ENCODE peak calls at places on chromosomes 6 and 20, in nine cellular contexts. M is NCI-H1436; X is activated CD8-positive, alpha-beta T cell treated with anti-CD3 and anti-CD28 coated beads, Interleukin-2, amount 10 ng/mL, durations not matched to agents 7 days and 5 days; K is heart left ventricle; A is C1 segment of cervical spinal cord; T is thoracic aorta; R is T-cell; J is skeletal muscle cell; E is stimulated activated naive CD8-positive, alpha-beta T cell treated with anti-CD3 and anti-CD28 coated beads, Interleukin-15, Interleukin-2, amounts not matched to agents 100 U/mL and 50 U/mL, for 24 hours. Z is an unnamed sample.

GRCh38 chr20:31719644-31720485 is 2.8 kb downstream of the BCL2L1 start:
- DNase-seq in M (no peak), X (no peak), K (no peak), A (peak), T (no peak), R (no peak), J (no peak), E (no peak), Z (no peak)

GRCh38 chr6:105862936-105863603 is 223.1 kb upstream of the PRDM1 start:
- DNase-seq in M (no peak), X (no peak), K (no peak), A (no peak), T (no peak), R (no peak), J (no peak), E (no peak), Z (no peak)

GRCh38 chr6:3919130-3919628 is 70.0 kb downstream of the FAM50B start:
- DNase-seq in M (no peak), X (no peak), K (no peak), A (no peak), T (no peak), R (no peak), J (no peak), E (no peak), Z (peak)

GRCh38 chr6:1271071-1271763 is 40.7 kb upstream of the FOXQ1 start:
- DNase-seq in M (no peak), X (no peak), K (no peak), A (no peak), T (no peak), R (no peak), J (no peak), E (no peak), Z (no peak)

GRCh38 chr20:16885746-16886145 is 137.6 kb downstream of the OTOR start:
- DNase-seq in M (no peak), X (no peak), K (no peak), A (no peak), T (no peak), R (no peak), J (no peak), E (no peak), Z (no peak)

GRCh38 chr6:32386040-32386439 is 14.3 kb upstream of the TSBP1 start:
- DNase-seq in M (no peak), X (no peak), K (no peak), A (no peak), T (no peak), R (no peak), J (no peak), E (no peak), Z (no peak)

GRCh38 chr6:38080349-38080748 is 260.8 kb downstream of the ZFAND3 start:
- DNase-seq in M (no peak), X (no peak), K (no peak), A (no peak), T (no peak), R (no peak), J (peak), E (no peak), Z (no peak)

GRCh38 chr20:39468703-39469102 is 506.6 kb downstream of the DHX35 start:
- DNase-seq in M (no peak), X (no peak), K (no peak), A (no peak), T (no peak), R (no peak), J (no peak), E (no peak), Z (no peak)

GRCh38 chr20:5141615-5142014 is 14.8 kb downstream of the CDS2 start:
- DNase-seq in M (no peak), X (no peak), K (no peak), A (no peak), T (no peak), R (no peak), J (no peak), E (no peak), Z (no peak)

GRCh38 chr20:47847882-47848485 is 62.7 kb upstream of the SULF2 start:
- DNase-seq in M (no peak), X (no peak), K (no peak), A (no peak), T (no peak), R (no peak), J (no peak), E (no peak), Z (no peak)

GRCh38 chr20:8933391-8933807 is 135.5 kb upstream of the PLCB4 start:
- DNase-seq in M (no peak), X (no peak), K (no peak), A (no peak), T (no peak), R (no peak), J (no peak), E (no peak), Z (no peak)

GRCh38 chr6:85354761-85355618 is 94.9 kb upstream of the NT5E start:
- DNase-seq in M (no peak), X (peak), K (peak), A (peak), T (peak), R (no peak), J (peak), E (peak), Z (peak)

GRCh38 chr6:63573899-63574553 is 1.7 kb downstream of the LOC128125822 start:
- DNase-seq in M (peak), X (peak), K (no peak), A (no peak), T (no peak), R (no peak), J (no peak), E (peak), Z (no peak)